ENCODE peak calls at places on chromosome 22, in five cellular contexts. K, R, D, I and Z are unnamed samples.

GRCh38 chr22:21938906-21939305 is 13.7 kb downstream of the PPM1F start:
- DNase-seq in K (no peak), R (no peak), D (no peak), I (no peak), Z (no peak)

GRCh38 chr22:25853078-25853477 is 111.1 kb downstream of the MYO18B start:
- DNase-seq in K (no peak), R (no peak), D (no peak), I (no peak), Z (no peak)

GRCh38 chr22:46763051-46763705 is 728 bp downstream of the TBC1D22A start:
- DNase-seq in K (no peak), R (peak), D (peak), I (no peak), Z (no peak)

GRCh38 chr22:19691721-19692341 is 22.5 kb upstream of the SEPTIN5 start:
- DNase-seq in K (no peak), R (no peak), D (no peak), I (no peak), Z (no peak)

GRCh38 chr22:44256860-44257560 is 55.7 kb downstream of the SHISAL1 start:
- DNase-seq in K (no peak), R (no peak), D (no peak), I (no peak), Z (no peak)

GRCh38 chr22:27116295-27116694 is 458.9 kb downstream of the MIAT start:
- DNase-seq in K (no peak), R (no peak), D (no peak), I (no peak), Z (no peak)

GRCh38 chr22:45359627-45360026 is 49.9 kb downstream of the FAM118A start:
- DNase-seq in K (no peak), R (no peak), D (no peak), I (no peak), Z (no peak)

GRCh38 chr22:23401910-23402274 is 178.2 kb downstream of the IGLL1 start:
- DNase-seq in K (no peak), R (no peak), D (no peak), I (no peak), Z (no peak)

GRCh38 chr22:30016596-30016995 is 63.7 kb upstream of the HORMAD2 start:
- DNase-seq in K (no peak), R (no peak), D (no peak), I (no peak), Z (no peak)

GRCh38 chr22:43722444-43722843 is 89.7 kb downstream of the EFCAB6 start:
- DNase-seq in K (no peak), R (no peak), D (no peak), I (no peak), Z (no peak)

GRCh38 chr22:47600791-47601400 is 838.4 kb downstream of the TBC1D22A start:
- DNase-seq in K (no peak), R (no peak), D (no peak), I (no peak), Z (no peak)

GRCh38 chr22:23626286-23626975 is 5.7 kb downstream of the DRICH1 start:
- DNase-seq in K (no peak), R (no peak), D (no peak), I (no peak), Z (no peak)

GRCh38 chr22:50517495-50518260 is 7.7 kb downstream of the SCO2 start:
- DNase-seq in K (no peak), R (no peak), D (no peak), I (no peak), Z (no peak)

GRCh38 chr22:46057762-46058420 is 80.9 kb upstream of the WNT7B start:
- DNase-seq in K (no peak), R (peak), D (no peak), I (peak), Z (no peak)

GRCh38 chr22:29073618-29074275 is 912 bp downstream of the KREMEN1 start:
- DNase-seq in K (peak), R (peak), D (peak), I (no peak), Z (no peak)

GRCh38 chr22:30460147-30460546 is 11.7 kb downstream of the SEC14L3 start:
- DNase-seq in K (no peak), R (no peak), D (no peak), I (no peak), Z (no peak)

GRCh38 chr22:26675687-26676273 is 18.4 kb downstream of the MIAT start:
- DNase-seq in K (no peak), R (no peak), D (no peak), I (no peak), Z (no peak)

GRCh38 chr22:38454361-38455062 is 487 bp downstream of the KCNJ4 start:
- DNase-seq in K (no peak), R (peak), D (no peak), I (no peak), Z (no peak)

GRCh38 chr22:27032121-27032761 is 374.9 kb downstream of the MIAT start:
- DNase-seq in K (no peak), R (no peak), D (peak), I (no peak), Z (no peak)

GRCh38 chr22:35589071-35589735 is 27.9 kb downstream of the MB start:
- DNase-seq in K (no peak), R (no peak), D (no peak), I (no peak), Z (no peak)

GRCh38 chr22:40363059-40363458 is 7.3 kb upstream of the SGSM3 start:
- DNase-seq in K (no peak), R (no peak), D (no peak), I (no peak), Z (no peak)